ENCODE peak calls at places on chromosomes 16 and 17, in five cellular contexts. One of them, this sample, is unnamed.

GRCh38 chr17:1120596-1121441 is 59.0 kb downstream of the ABR start:
- DNase-seq in sigmoid colon: no peak
- DNase-seq in A549: no peak
- DNase-seq in HepG2: no peak
- DNase-seq in GM12878: no peak
- DNase-seq in this sample: no peak

GRCh38 chr17:78120971-78121800 is 7.4 kb downstream of the TMC6 start:
- DNase-seq in HepG2: no peak
- DNase-seq in A549: no peak
- DNase-seq in sigmoid colon: no peak
- DNase-seq in GM12878: no peak
- DNase-seq in this sample: no peak

GRCh38 chr16:25966172-25967097 is 274.7 kb downstream of the HS3ST4 start:
- DNase-seq in A549: no peak
- DNase-seq in GM12878: peak; percentile 5
- DNase-seq in HepG2: no peak
- DNase-seq in sigmoid colon: no peak
- DNase-seq in this sample: no peak

GRCh38 chr17:41404024-41404651 is 6.7 kb upstream of the KRT31 start:
- DNase-seq in sigmoid colon: no peak
- DNase-seq in GM12878: no peak
- DNase-seq in HepG2: peak; percentile 95
- DNase-seq in A549: peak; percentile 82
- DNase-seq in this sample: no peak

GRCh38 chr16:88071908-88072307 is 120.7 kb downstream of the BANP start:
- DNase-seq in GM12878: no peak
- DNase-seq in HepG2: no peak
- DNase-seq in A549: no peak
- DNase-seq in sigmoid colon: peak; percentile 56
- DNase-seq in this sample: no peak

GRCh38 chr16:13171313-13171712 is 269.9 kb downstream of the SHISA9 start:
- DNase-seq in GM12878: no peak
- DNase-seq in sigmoid colon: no peak
- DNase-seq in A549: no peak
- DNase-seq in HepG2: no peak
- DNase-seq in this sample: no peak

GRCh38 chr17:45410144-45411091 is 22.3 kb downstream of the ARHGAP27 start:
- DNase-seq in GM12878: no peak
- DNase-seq in sigmoid colon: no peak
- DNase-seq in A549: no peak
- DNase-seq in HepG2: no peak
- DNase-seq in this sample: no peak

GRCh38 chr17:74599023-74599399 is 6.9 kb upstream of the CD300LD start:
- DNase-seq in HepG2: no peak
- DNase-seq in GM12878: no peak
- DNase-seq in sigmoid colon: no peak
- DNase-seq in A549: no peak
- DNase-seq in this sample: no peak

GRCh38 chr16:48277158-48277557 is 29.8 kb upstream of the ABCC11 start:
- DNase-seq in A549: no peak
- DNase-seq in GM12878: no peak
- DNase-seq in HepG2: no peak
- DNase-seq in sigmoid colon: no peak
- DNase-seq in this sample: no peak

GRCh38 chr16:70685061-70685937 is 554 bp downstream of the MTSS2 start:
- DNase-seq in HepG2: no peak
- DNase-seq in sigmoid colon: no peak
- DNase-seq in GM12878: no peak
- DNase-seq in A549: no peak
- DNase-seq in this sample: peak; percentile 67

GRCh38 chr16:27511657-27512056 is 38.1 kb downstream of the GTF3C1 start:
- DNase-seq in A549: no peak
- DNase-seq in GM12878: no peak
- DNase-seq in sigmoid colon: no peak
- DNase-seq in HepG2: no peak
- DNase-seq in this sample: no peak

GRCh38 chr17:58703137-58703846 is 10.9 kb downstream of the RAD51C start:
- DNase-seq in GM12878: no peak
- DNase-seq in A549: no peak
- DNase-seq in HepG2: no peak
- DNase-seq in sigmoid colon: no peak
- DNase-seq in this sample: no peak

GRCh38 chr17:75877752-75878173 is 618 bp downstream of the TRIM47 start:
- DNase-seq in sigmoid colon: peak; percentile 88
- DNase-seq in GM12878: no peak
- DNase-seq in A549: peak; percentile 86
- DNase-seq in HepG2: peak; percentile 68
- DNase-seq in this sample: peak; percentile 76

GRCh38 chr17:4994081-4994595 is 3.2 kb downstream of the INCA1 start:
- DNase-seq in sigmoid colon: no peak
- DNase-seq in GM12878: no peak
- DNase-seq in A549: no peak
- DNase-seq in HepG2: no peak
- DNase-seq in this sample: no peak

GRCh38 chr17:13786000-13786598 is 184.4 kb upstream of the HS3ST3A1 start:
- DNase-seq in A549: no peak
- DNase-seq in HepG2: no peak
- DNase-seq in sigmoid colon: no peak
- DNase-seq in GM12878: no peak
- DNase-seq in this sample: no peak

GRCh38 chr17:49117581-49118230 is 14.9 kb upstream of the B4GALNT2 start:
- DNase-seq in A549: no peak
- DNase-seq in HepG2: no peak
- DNase-seq in sigmoid colon: no peak
- DNase-seq in GM12878: no peak
- DNase-seq in this sample: no peak

GRCh38 chr17:69874220-69874670 is 200.8 kb upstream of the KCNJ16 start:
- DNase-seq in sigmoid colon: no peak
- DNase-seq in GM12878: no peak
- DNase-seq in A549: no peak
- DNase-seq in HepG2: no peak
- DNase-seq in this sample: no peak

GRCh38 chr16:17461951-17462729 is 8.6 kb downstream of the XYLT1 start:
- DNase-seq in HepG2: no peak
- DNase-seq in GM12878: no peak
- DNase-seq in A549: no peak
- DNase-seq in sigmoid colon: no peak
- DNase-seq in this sample: no peak

GRCh38 chr16:10871157-10871991 is 5.6 kb upstream of the CIITA start:
- DNase-seq in sigmoid colon: peak; percentile 65
- DNase-seq in HepG2: peak; percentile 28
- DNase-seq in A549: no peak
- DNase-seq in GM12878: peak; percentile 86
- DNase-seq in this sample: no peak
- H3K27ac ChIP-seq in sigmoid colon: no peak overlapping the region
- H3K27ac ChIP-seq in HepG2: no peak overlapping the region
- H3K27ac ChIP-seq in A549: no peak overlapping the region
- H3K27ac ChIP-seq in GM12878: peak overlapping the region; percentile 65
- H3K27ac ChIP-seq in this sample: no peak overlapping the region

GRCh38 chr17:65727832-65728231 is 166.4 kb upstream of the AXIN2 start:
- DNase-seq in sigmoid colon: no peak
- DNase-seq in GM12878: no peak
- DNase-seq in A549: no peak
- DNase-seq in HepG2: no peak
- DNase-seq in this sample: no peak

GRCh38 chr17:65729207-65729606 is 167.8 kb upstream of the AXIN2 start:
- DNase-seq in sigmoid colon: no peak
- DNase-seq in GM12878: no peak
- DNase-seq in A549: no peak
- DNase-seq in HepG2: no peak
- DNase-seq in this sample: no peak

GRCh38 chr17:65730711-65731169 is 169.3 kb upstream of the AXIN2 start:
- DNase-seq in HepG2: no peak
- DNase-seq in sigmoid colon: peak; percentile 64
- DNase-seq in GM12878: no peak
- DNase-seq in A549: no peak
- DNase-seq in this sample: no peak

GRCh38 chr17:65737451-65737850 is 176.0 kb upstream of the AXIN2 start:
- DNase-seq in HepG2: no peak
- DNase-seq in A549: no peak
- DNase-seq in sigmoid colon: no peak
- DNase-seq in GM12878: no peak
- DNase-seq in this sample: no peak

GRCh38 chr17:65733314-65733713 is 171.9 kb upstream of the AXIN2 start:
- DNase-seq in sigmoid colon: no peak
- DNase-seq in HepG2: no peak
- DNase-seq in A549: no peak
- DNase-seq in GM12878: no peak
- DNase-seq in this sample: no peak
- H3K4me3 ChIP-seq in sigmoid colon: no peak overlapping the region
- H3K4me3 ChIP-seq in HepG2: no peak overlapping the region
- H3K4me3 ChIP-seq in A549: no peak overlapping the region
- H3K4me3 ChIP-seq in GM12878: no peak overlapping the region
- H3K4me3 ChIP-seq in this sample: no peak overlapping the region

DNA sequence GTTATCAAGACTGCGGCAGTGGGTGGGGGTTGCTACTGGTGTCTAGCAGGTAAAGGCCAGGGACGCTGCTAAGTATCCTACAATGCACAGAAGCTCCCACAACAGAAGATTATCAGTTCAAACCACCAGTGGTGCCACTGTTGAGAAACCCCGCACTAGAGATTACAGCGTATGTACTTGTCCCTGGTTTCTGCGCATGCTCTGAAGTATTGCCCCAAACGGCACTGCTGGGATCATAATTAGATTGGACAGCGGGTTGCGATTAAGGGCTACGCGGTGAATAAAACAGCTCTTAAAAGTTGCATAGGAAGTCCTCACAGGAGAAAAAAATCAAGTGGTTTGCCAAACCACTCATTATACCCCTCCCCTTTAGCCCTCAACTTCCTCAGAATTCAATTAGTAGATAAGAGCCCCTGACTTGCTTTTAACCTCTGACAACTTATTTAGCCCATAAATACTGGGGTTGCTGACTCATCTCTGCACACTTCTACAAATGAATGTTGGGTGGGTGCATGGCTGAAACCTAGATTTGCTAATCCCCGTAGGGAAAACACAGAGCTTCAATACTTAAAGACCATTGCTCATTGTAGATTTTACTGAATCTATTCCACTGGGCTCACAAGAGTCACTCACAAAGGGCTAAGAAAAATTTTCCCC is 91.7 kb downstream of the RGS9 start:
- DNase-seq in A549: no peak
- DNase-seq in sigmoid colon: no peak
- DNase-seq in HepG2: no peak
- DNase-seq in GM12878: peak; percentile 89
- DNase-seq in this sample: no peak
- TF ChIP-seq EP300 in A549: no peak
- TF ChIP-seq EP300 in sigmoid colon: no peak
- TF ChIP-seq EP300 in HepG2: no peak
- TF ChIP-seq EP300 in GM12878: peak; percentile 70
- TF ChIP-seq EP300 in this sample: no peak

GRCh38 chr16:85472514-85472913 is 140.6 kb upstream of the GSE1 start:
- DNase-seq in HepG2: no peak
- DNase-seq in sigmoid colon: no peak
- DNase-seq in A549: no peak
- DNase-seq in GM12878: no peak
- DNase-seq in this sample: no peak

GRCh38 chr16:85469929-85470590 is 143.1 kb upstream of the GSE1 start:
- DNase-seq in HepG2: no peak
- DNase-seq in A549: no peak
- DNase-seq in GM12878: no peak
- DNase-seq in sigmoid colon: peak; percentile 64
- DNase-seq in this sample: no peak

GRCh38 chr16:85470873-85471272 is 142.2 kb upstream of the GSE1 start:
- DNase-seq in GM12878: no peak
- DNase-seq in A549: no peak
- DNase-seq in HepG2: no peak
- DNase-seq in sigmoid colon: no peak
- DNase-seq in this sample: no peak

GRCh38 chr16:85473326-85473725 is 139.8 kb upstream of the GSE1 start:
- DNase-seq in A549: no peak
- DNase-seq in HepG2: no peak
- DNase-seq in sigmoid colon: no peak
- DNase-seq in GM12878: no peak
- DNase-seq in this sample: peak; percentile 21

GRCh38 chr16:85471469-85472431 is 141.4 kb upstream of the GSE1 start:
- DNase-seq in HepG2: no peak
- DNase-seq in A549: no peak
- DNase-seq in sigmoid colon: peak; percentile 67
- DNase-seq in GM12878: no peak
- DNase-seq in this sample: peak; percentile 82
- H3K27ac ChIP-seq in HepG2: no peak overlapping the region
- H3K27ac ChIP-seq in A549: no peak overlapping the region
- H3K27ac ChIP-seq in sigmoid colon: no peak overlapping the region
- H3K27ac ChIP-seq in GM12878: no peak overlapping the region
- H3K27ac ChIP-seq in this sample: no peak overlapping the region

DNA sequence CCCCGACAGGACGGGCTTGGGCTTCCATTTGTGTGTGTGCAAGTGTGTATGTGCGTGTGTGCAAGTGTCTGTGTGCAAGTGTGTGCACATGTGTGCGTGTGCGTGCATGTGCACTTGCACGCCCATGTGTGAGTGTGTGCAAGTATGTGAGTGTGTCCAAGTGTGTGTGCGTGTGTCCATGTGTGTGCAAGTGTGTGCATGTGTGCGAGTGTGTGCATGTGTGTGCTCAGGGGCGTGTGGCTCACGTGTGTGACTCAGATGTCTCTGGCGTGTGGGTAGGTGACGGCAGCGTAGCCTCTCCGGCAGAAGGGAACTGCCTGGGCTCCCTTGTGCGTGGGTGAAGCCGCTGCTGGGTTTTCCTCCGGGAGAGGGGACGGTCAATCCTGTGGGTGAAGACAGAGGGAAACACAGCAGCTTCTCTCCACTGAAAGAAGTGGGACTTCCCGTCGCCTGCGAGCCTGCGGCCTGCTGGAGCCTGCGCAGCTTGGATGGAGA is 23.1 kb upstream of the ITGAX start:
- DNase-seq in A549: no peak
- DNase-seq in HepG2: no peak
- DNase-seq in GM12878: no peak
- DNase-seq in sigmoid colon: peak; percentile 17
- DNase-seq in this sample: no peak
- H3K4me3 ChIP-seq in A549: peak overlapping the region; percentile 41
- H3K4me3 ChIP-seq in HepG2: no peak overlapping the region
- H3K4me3 ChIP-seq in GM12878: peak overlapping the region; percentile 44
- H3K4me3 ChIP-seq in sigmoid colon: no peak overlapping the region
- H3K4me3 ChIP-seq in this sample: no peak overlapping the region

GRCh38 chr17:17837966-17838962 is 1.5 kb upstream of the SREBF1 start:
- DNase-seq in sigmoid colon: no peak
- DNase-seq in GM12878: no peak
- DNase-seq in A549: peak; percentile 85
- DNase-seq in HepG2: peak; percentile 57
- DNase-seq in this sample: peak; percentile 60
- TF ChIP-seq EP300 in sigmoid colon: no peak
- TF ChIP-seq EP300 in GM12878: no peak
- TF ChIP-seq EP300 in A549: no peak
- TF ChIP-seq EP300 in HepG2: peak; percentile 10
- TF ChIP-seq EP300 in this sample: no peak

This sample was measured in ovary.